ENCODE peak calls at places on chromosomes 1 and 21, in eight cellular contexts. B is type B pancreatic cell; Q is effector memory CD8-positive, alpha-beta T cell; U is H9; V is neural crest cell; P is Calu3; T is activated CD4-positive, alpha-beta T cell treated with anti-CD3 and anti-CD28 coated beads for 1 hour; K is stimulated activated effector memory CD8-positive, alpha-beta T cell treated with anti-CD3 and anti-CD28 coated beads, Interleukin-12 subunit alpha, Interleukin-12 subunit beta, amount 100 ng/mL, for 72 hours. Z is an unnamed sample.

GRCh38 chr1:172112573-172112972 is 271.3 kb downstream of the DNM3 start:
- DNase-seq in B (no peak), Q (no peak), U (no peak), V (no peak), P (no peak), T (no peak), K (no peak), Z (no peak)

GRCh38 chr1:246219508-246220030 is 287.5 kb downstream of the SMYD3 start:
- DNase-seq in B (no peak), Q (no peak), U (peak), V (peak), P (no peak), T (no peak), K (no peak), Z (peak)

GRCh38 chr1:219661464-219662092 is 48.7 kb upstream of the ZC3H11B start:
- DNase-seq in B (no peak), Q (no peak), U (no peak), V (peak), P (no peak), T (no peak), K (no peak), Z (no peak)

GRCh38 chr1:157409927-157410326 is 142.4 kb downstream of the FCRL5 start:
- DNase-seq in B (no peak), Q (no peak), U (no peak), V (no peak), P (no peak), T (no peak), K (peak), Z (no peak)

GRCh38 chr1:198157847-198158765 is 1.3 kb downstream of the NEK7 start:
- DNase-seq in B (no peak), Q (no peak), U (peak), V (no peak), P (no peak), T (no peak), K (peak), Z (peak)

GRCh38 chr1:233668146-233668724 is 54.3 kb downstream of the KCNK1 start:
- DNase-seq in B (no peak), Q (no peak), U (no peak), V (no peak), P (no peak), T (no peak), K (no peak), Z (no peak)

GRCh38 chr1:30366914-30367313 is 356.5 kb downstream of the MATN1 start:
- DNase-seq in B (no peak), Q (no peak), U (peak), V (no peak), P (no peak), T (no peak), K (no peak), Z (no peak)

GRCh38 chr1:45769261-45769932 is 18.9 kb upstream of the IPP start:
- DNase-seq in B (no peak), Q (no peak), U (peak), V (no peak), P (no peak), T (no peak), K (no peak), Z (no peak)

GRCh38 chr1:11406845-11407244 is 72.1 kb upstream of the DISP3 start:
- DNase-seq in B (no peak), Q (no peak), U (no peak), V (no peak), P (no peak), T (no peak), K (no peak), Z (no peak)

GRCh38 chr1:206469933-206470691 is at the start of gene IKBKE:
- DNase-seq in B (no peak), Q (peak), U (peak), V (no peak), P (peak), T (no peak), K (peak), Z (peak)

GRCh38 chr1:181185461-181185860 is 97.0 kb downstream of the IER5 start:
- DNase-seq in B (peak), Q (no peak), U (no peak), V (no peak), P (no peak), T (no peak), K (no peak), Z (no peak)

GRCh38 chr1:68010094-68010493 is 40.3 kb downstream of the DIRAS3 start:
- DNase-seq in B (no peak), Q (no peak), U (no peak), V (no peak), P (no peak), T (no peak), K (no peak), Z (no peak)

GRCh38 chr1:91059157-91059556 is 37.3 kb upstream of the ZNF644 start:
- DNase-seq in B (no peak), Q (no peak), U (no peak), V (no peak), P (no peak), T (no peak), K (no peak), Z (peak)

GRCh38 chr1:231847612-231848390 is 221.2 kb downstream of the DISC1 start:
- DNase-seq in B (no peak), Q (no peak), U (no peak), V (no peak), P (no peak), T (no peak), K (no peak), Z (no peak)

GRCh38 chr1:116448785-116449385 is 75.8 kb downstream of the ATP1A1 start:
- DNase-seq in B (no peak), Q (no peak), U (no peak), V (no peak), P (no peak), T (no peak), K (no peak), Z (no peak)

GRCh38 chr1:59393211-59394180 is 96.6 kb downstream of the FGGY start:
- DNase-seq in B (no peak), Q (no peak), U (no peak), V (peak), P (no peak), T (no peak), K (no peak), Z (no peak)

GRCh38 chr1:206540044-206540758 is 32.9 kb downstream of the RASSF5 start:
- DNase-seq in B (no peak), Q (no peak), U (no peak), V (no peak), P (peak), T (no peak), K (no peak), Z (no peak)

GRCh38 chr1:76826072-76826827 is 41.0 kb upstream of the ST6GALNAC5 start:
- DNase-seq in B (no peak), Q (no peak), U (no peak), V (no peak), P (no peak), T (no peak), K (no peak), Z (no peak)

GRCh38 chr1:224860488-224860887 is 69.0 kb upstream of the DNAH14 start:
- DNase-seq in B (no peak), Q (no peak), U (no peak), V (no peak), P (no peak), T (no peak), K (no peak), Z (no peak)

GRCh38 chr21:39502631-39503030 is 50.9 kb downstream of the SH3BGR start:
- DNase-seq in B (no peak), Q (no peak), U (no peak), V (no peak), P (no peak), T (no peak), K (no peak), Z (no peak)

GRCh38 chr1:160641323-160642280 is 5.2 kb downstream of the SLAMF1 start:
- DNase-seq in B (no peak), Q (no peak), U (no peak), V (no peak), P (no peak), T (no peak), K (peak), Z (no peak)

GRCh38 chr1:101846820-101847219 is 149.9 kb downstream of the OLFM3 start:
- DNase-seq in B (no peak), Q (no peak), U (peak), V (no peak), P (no peak), T (no peak), K (no peak), Z (no peak)

GRCh38 chr1:3135073-3135745 is 66.2 kb downstream of the PRDM16 start:
- DNase-seq in B (no peak), Q (no peak), U (no peak), V (no peak), P (no peak), T (no peak), K (no peak), Z (no peak)

GRCh38 chr1:246577720-246578106 is 11.5 kb downstream of the CNST start:
- DNase-seq in B (no peak), Q (no peak), U (no peak), V (no peak), P (no peak), T (no peak), K (no peak), Z (no peak)

GRCh38 chr1:36320767-36321118 is 2.7 kb downstream of the EVA1B start:
- DNase-seq in B (no peak), Q (no peak), U (no peak), V (no peak), P (no peak), T (no peak), K (no peak), Z (no peak)

GRCh38 chr1:2470290-2471158 is 5.6 kb upstream of the PLCH2 start:
- DNase-seq in B (no peak), Q (no peak), U (no peak), V (no peak), P (no peak), T (no peak), K (no peak), Z (no peak)

GRCh38 chr1:238606896-238607295 is 716.2 kb upstream of the ZP4 start:
- DNase-seq in B (no peak), Q (no peak), U (no peak), V (no peak), P (no peak), T (no peak), K (no peak), Z (no peak)

GRCh38 chr1:244435562-244436205 is 16.0 kb downstream of the ADSS2 start:
- DNase-seq in B (no peak), Q (no peak), U (no peak), V (no peak), P (no peak), T (no peak), K (no peak), Z (no peak)

GRCh38 chr1:53896673-53897229 is 2.8 kb downstream of the DIO1 start:
- DNase-seq in B (no peak), Q (no peak), U (no peak), V (no peak), P (no peak), T (no peak), K (no peak), Z (no peak)

GRCh38 chr1:24418898-24419628 is 3.5 kb downstream of the NIPAL3 start:
- DNase-seq in B (no peak), Q (no peak), U (peak), V (no peak), P (no peak), T (no peak), K (no peak), Z (no peak)

GRCh38 chr1:195899762-195900352 is 708.4 kb downstream of the KCNT2 start:
- DNase-seq in B (no peak), Q (no peak), U (no peak), V (no peak), P (no peak), T (no peak), K (no peak), Z (no peak)

Z was measured in GM10248.